ENCODE peak calls at places on chromosomes 12 and 14, in four cellular contexts. One of them, this sample, is unnamed.

GRCh38 chr12:82682851-82683261 is 3.9 kb upstream of the TMTC2 start:
- DNase-seq in ACHN: no peak
- DNase-seq in fibroblast of the conjunctiva: no peak
- DNase-seq in NCI-H446 treated with DMSO at 0.1 percent for 48 hours: no peak
- DNase-seq in this sample: no peak

GRCh38 chr12:104486416-104486815 is 29.7 kb downstream of the CHST11 start:
- DNase-seq in fibroblast of the conjunctiva: no peak
- DNase-seq in ACHN: no peak
- DNase-seq in NCI-H446 treated with DMSO at 0.1 percent for 48 hours: no peak
- DNase-seq in this sample: no peak

GRCh38 chr12:49233842-49234526 is 30.9 kb upstream of the TUBA1C start:
- DNase-seq in fibroblast of the conjunctiva: no peak
- DNase-seq in NCI-H446 treated with DMSO at 0.1 percent for 48 hours: peak
- DNase-seq in ACHN: no peak
- DNase-seq in this sample: no peak

GRCh38 chr14:66650491-66650911 is 142.6 kb downstream of the GPHN start:
- DNase-seq in fibroblast of the conjunctiva: no peak
- DNase-seq in NCI-H446 treated with DMSO at 0.1 percent for 48 hours: no peak
- DNase-seq in ACHN: no peak
- DNase-seq in this sample: no peak

GRCh38 chr14:68794856-68795601 is 2.2 kb upstream of the ZFP36L1 start:
- DNase-seq in NCI-H446 treated with DMSO at 0.1 percent for 48 hours: no peak
- DNase-seq in ACHN: peak
- DNase-seq in fibroblast of the conjunctiva: peak
- DNase-seq in this sample: no peak

GRCh38 chr12:55831407-55831880 is 2.1 kb upstream of the DNAJC14 start:
- DNase-seq in fibroblast of the conjunctiva: no peak
- DNase-seq in NCI-H446 treated with DMSO at 0.1 percent for 48 hours: no peak
- DNase-seq in ACHN: no peak
- DNase-seq in this sample: no peak

GRCh38 chr12:97640826-97641225 is 178.2 kb downstream of the RMST start:
- DNase-seq in fibroblast of the conjunctiva: no peak
- DNase-seq in ACHN: no peak
- DNase-seq in NCI-H446 treated with DMSO at 0.1 percent for 48 hours: no peak
- DNase-seq in this sample: no peak

GRCh38 chr12:111194703-111195051 is 174.2 kb downstream of the PHETA1 start:
- DNase-seq in ACHN: no peak
- DNase-seq in NCI-H446 treated with DMSO at 0.1 percent for 48 hours: no peak
- DNase-seq in fibroblast of the conjunctiva: no peak
- DNase-seq in this sample: no peak

GRCh38 chr14:95265106-95266094 is 54.3 kb downstream of the CLMN start:
- DNase-seq in fibroblast of the conjunctiva: peak
- DNase-seq in ACHN: peak
- DNase-seq in NCI-H446 treated with DMSO at 0.1 percent for 48 hours: peak
- DNase-seq in this sample: peak

This sample was measured in NCI-H460.